ENCODE peak calls at places on chromosomes 7 and 10, in eight cellular contexts. Y is AG20443; T is Right ventricle myocardium superior; I is putamen; J is NCI-H2081; Z is CD4-positive, alpha-beta T cell; H is CD4-positive, alpha-beta memory T cell; M is astrocyte. E is an unnamed sample.

GRCh38 chr7:43481905-43482678 is 100.8 kb upstream of the STK17A start:
- DNase-seq in J (no peak), M (peak), H (no peak), Y (peak), I (no peak), Z (no peak), T (no peak), E (no peak)

GRCh38 chr10:35913628-35914027 is 271.5 kb upstream of the FZD8 start:
- DNase-seq in Z (no peak), H (no peak), M (peak), I (no peak), J (no peak), Y (peak), T (no peak), E (no peak)

GRCh38 chr10:97888641-97889262 is 39.1 kb downstream of the GOLGA7B start:
- DNase-seq in Z (no peak), J (peak), T (no peak), H (no peak), I (peak), Y (peak), M (peak), E (peak)

GRCh38 chr10:122162566-122163181 is 108.4 kb upstream of the BTBD16 start:
- DNase-seq in Y (no peak), J (peak), M (no peak), Z (no peak), H (no peak), T (no peak), I (no peak), E (peak)

GRCh38 chr7:11505471-11505870 is 326.5 kb downstream of the THSD7A start:
- DNase-seq in M (no peak), I (no peak), T (no peak), Y (no peak), H (no peak), J (no peak), Z (no peak), E (no peak)

GRCh38 chr10:121598261-121599249 is at the start of gene FGFR2:
- DNase-seq in M (peak), Z (no peak), J (peak), H (peak), I (peak), T (peak), Y (peak), E (peak)

GRCh38 chr10:49117366-49117905 is 2.1 kb upstream of the VSTM4 start:
- DNase-seq in T (no peak), Z (no peak), J (no peak), Y (no peak), I (no peak), M (no peak), H (no peak), E (no peak)

GRCh38 chr10:97570789-97571536 is 1.6 kb upstream of the ANKRD2 start:
- DNase-seq in H (no peak), T (no peak), J (no peak), Z (no peak), M (no peak), Y (no peak), I (no peak), E (no peak)

GRCh38 chr10:53952698-53953097 is 848.3 kb downstream of the PCDH15 start:
- DNase-seq in I (no peak), Z (no peak), T (no peak), M (no peak), J (no peak), H (no peak), Y (no peak), E (no peak)

GRCh38 chr7:107024906-107025305 is 19.6 kb upstream of the PRKAR2B start:
- DNase-seq in J (no peak), T (no peak), H (no peak), Z (no peak), I (no peak), M (no peak), Y (no peak), E (no peak)

GRCh38 chr7:80858141-80858903 is 60.5 kb downstream of the SEMA3C start:
- DNase-seq in J (no peak), T (no peak), Z (no peak), I (no peak), M (peak), H (no peak), Y (no peak), E (no peak)

GRCh38 chr10:44185315-44185666 is 199.6 kb downstream of the CXCL12 start:
- DNase-seq in I (no peak), M (no peak), H (no peak), T (no peak), Y (no peak), J (no peak), Z (no peak), E (no peak)

GRCh38 chr7:25656581-25657026 is 428.3 kb upstream of the NPVF start:
- DNase-seq in Y (peak), Z (no peak), J (peak), H (no peak), T (no peak), M (no peak), I (peak), E (no peak)

GRCh38 chr7:4173615-4174014 is 508.5 kb upstream of the FOXK1 start:
- DNase-seq in I (no peak), T (no peak), H (no peak), M (no peak), Z (no peak), J (no peak), Y (no peak), E (no peak)

GRCh38 chr7:11452491-11452890 is 379.5 kb downstream of the THSD7A start:
- DNase-seq in I (no peak), Y (no peak), J (no peak), Z (no peak), H (no peak), M (no peak), T (no peak), E (no peak)

GRCh38 chr7:151863386-151864079 is 13.4 kb downstream of the PRKAG2 start:
- DNase-seq in J (no peak), T (peak), M (no peak), H (no peak), I (no peak), Z (no peak), Y (no peak), E (no peak)

GRCh38 chr7:127392182-127392565 is 334 bp downstream of the ZNF800 start:
- DNase-seq in J (peak), M (peak), H (peak), I (peak), Y (peak), Z (peak), T (peak), E (peak)